ENCODE peak calls at places on chromosomes 13 and 19, in six cellular contexts. C is stimulated activated CD4-positive, alpha-beta T cell treated with anti-CD3 and anti-CD28 coated beads, Interleukin-4, amount 100 ng/mL, for 48 hours; L is NAMALWA; A is CD8-positive, alpha-beta T cell; R is ovary; O is neural progenitor cell. E is an unnamed sample.

GRCh38 chr13:99225078-99225477 is 24.4 kb downstream of the UBAC2 start:
- DNase-seq in C (no peak), L (peak; percentile 71), O (no peak), R (no peak), A (no peak), E (no peak)

GRCh38 chr13:109363431-109363830 is 423.0 kb downstream of the IRS2 start:
- DNase-seq in L (no peak), A (no peak), O (no peak), R (no peak), C (no peak), E (no peak)

GRCh38 chr19:12825259-12826131 is 8.9 kb downstream of the RTBDN start:
- DNase-seq in R (no peak), C (no peak), L (no peak), A (no peak), O (peak; percentile 92), E (no peak)

GRCh38 chr13:29955137-29955650 is 104.8 kb upstream of the UBL3 start:
- DNase-seq in L (no peak), C (no peak), R (no peak), A (no peak), O (no peak), E (no peak)

GRCh38 chr13:50390503-50391248 is 375.4 kb downstream of the KCNRG start:
- DNase-seq in A (no peak), L (no peak), R (no peak), C (no peak), O (no peak), E (no peak)

GRCh38 chr19:5624154-5624663 is 1.3 kb downstream of the SAFB start:
- DNase-seq in L (peak; percentile 51), O (peak; percentile 39), C (no peak), A (peak; percentile 15), R (peak; percentile 32), E (no peak)

GRCh38 chr19:30133803-30134202 is 191.8 kb downstream of the URI1 start:
- DNase-seq in A (no peak), C (no peak), R (no peak), O (no peak), L (no peak), E (no peak)

GRCh38 chr13:71870036-71870435 is 3.0 kb upstream of the DACH1 start:
- DNase-seq in O (peak; percentile 51), L (no peak), A (no peak), R (no peak), C (no peak), E (no peak)

GRCh38 chr13:25943666-25944065 is 108.2 kb downstream of the SHISA2 start:
- DNase-seq in R (no peak), L (no peak), C (no peak), O (no peak), A (no peak), E (no peak)

GRCh38 chr19:3113100-3114017 is 19.2 kb downstream of the GNA11 start:
- DNase-seq in R (no peak), A (no peak), C (no peak), L (no peak), O (no peak), E (no peak)

GRCh38 chr13:28136916-28137315 is 1.4 kb upstream of the PAN3 start:
- DNase-seq in L (peak; percentile 54), A (no peak), O (no peak), R (no peak), C (no peak), E (no peak)

GRCh38 chr19:36488816-36489138 is 584 bp downstream of the ZNF566 start:
- DNase-seq in A (no peak), C (peak; percentile 12), O (peak; percentile 18), L (peak; percentile 70), R (no peak), E (no peak)

GRCh38 chr13:75326173-75327131 is 155.5 kb downstream of the TBC1D4 start:
- DNase-seq in R (peak; percentile 27), O (no peak), L (peak; percentile 73), C (peak; percentile 47), A (peak; percentile 21), E (no peak)

GRCh38 chr19:57813919-57814504 is 701 bp downstream of the ZNF552 start:
- DNase-seq in O (no peak), A (no peak), C (no peak), R (no peak), L (no peak), E (no peak)

GRCh38 chr13:41465215-41465907 is 8.0 kb downstream of the RGCC start:
- DNase-seq in O (no peak), A (peak; percentile 80), L (peak; percentile 67), C (peak; percentile 86), R (no peak), E (no peak)